ENCODE peak calls at places on chromosomes 4 and X, in six cellular contexts. C, Z, S, B, F and V are unnamed samples.

GRCh38 chr4:21195682-21196081 is 495.4 kb downstream of the PACRGL start:
- DNase-seq in C (no peak), Z (no peak), S (no peak), B (no peak), F (no peak), V (no peak)

GRCh38 chrX:130594453-130594916 is 192.7 kb downstream of the RBMX2 start:
- DNase-seq in C (peak), Z (no peak), S (no peak), B (no peak), F (no peak), V (no peak)

GRCh38 chr4:38275331-38275821 is 315.2 kb downstream of the PTTG2 start:
- DNase-seq in C (no peak), Z (no peak), S (no peak), B (no peak), F (no peak), V (no peak)

GRCh38 chr4:47752214-47752613 is 85.7 kb downstream of the CORIN start:
- DNase-seq in C (no peak), Z (no peak), S (no peak), B (no peak), F (no peak), V (no peak)

GRCh38 chrX:110954428-110954827 is 141.6 kb upstream of the PAK3 start:
- DNase-seq in C (peak), Z (no peak), S (no peak), B (no peak), F (no peak), V (no peak)

GRCh38 chrX:149539283-149540132 is 1.3 kb upstream of the EOLA1 start:
- DNase-seq in C (peak), Z (peak), S (peak), B (peak), F (peak), V (peak)

GRCh38 chr4:3440011-3440410 is 1.8 kb upstream of the HGFAC start:
- DNase-seq in C (no peak), Z (no peak), S (no peak), B (no peak), F (no peak), V (no peak)

GRCh38 chr4:153204247-153205027 is at the start of gene TRIM2:
- DNase-seq in C (peak), Z (no peak), S (no peak), B (peak), F (peak), V (peak)

GRCh38 chrX:101160001-101160400 is 59.6 kb upstream of the DRP2 start:
- DNase-seq in C (no peak), Z (no peak), S (no peak), B (no peak), F (no peak), V (no peak)

GRCh38 chr4:97309111-97309510 is 834.2 kb downstream of the STPG2 start:
- DNase-seq in C (no peak), Z (no peak), S (no peak), B (no peak), F (no peak), V (no peak)

GRCh38 chrX:129540725-129541184 is 696 bp downstream of the OCRL start:
- DNase-seq in C (peak), Z (no peak), S (no peak), B (no peak), F (no peak), V (peak)

GRCh38 chrX:138756234-138756633 is 44.7 kb upstream of the FGF13 start:
- DNase-seq in C (peak), Z (no peak), S (no peak), B (no peak), F (peak), V (no peak)

GRCh38 chrX:134658421-134658896 is at the start of gene PLAC1:
- DNase-seq in C (no peak), Z (no peak), S (no peak), B (no peak), F (no peak), V (no peak)

GRCh38 chrX:50680990-50681389 is 133.0 kb downstream of the SHROOM4 start:
- DNase-seq in C (no peak), Z (no peak), S (no peak), B (no peak), F (no peak), V (no peak)

GRCh38 chrX:41589634-41590270 is 99.0 kb upstream of the GPR34 start:
- DNase-seq in C (peak), Z (no peak), S (no peak), B (peak), F (no peak), V (no peak)

GRCh38 chr4:1771555-1772305 is 21.4 kb upstream of the FGFR3 start:
- DNase-seq in C (no peak), Z (no peak), S (no peak), B (no peak), F (no peak), V (no peak)

GRCh38 chr4:98341309-98341708 is 80.1 kb downstream of the RAP1GDS1 start:
- DNase-seq in C (peak), Z (peak), S (no peak), B (peak), F (no peak), V (peak)

GRCh38 chrX:31147175-31147574 is 75.3 kb upstream of the FTHL17 start:
- DNase-seq in C (no peak), Z (no peak), S (no peak), B (no peak), F (no peak), V (no peak)

GRCh38 chr4:138952405-138952804 is 63.2 kb upstream of the NOCT start:
- DNase-seq in C (no peak), Z (no peak), S (no peak), B (peak), F (no peak), V (no peak)

GRCh38 chrX:140733766-140734342 is 24.3 kb downstream of the LINC00632 start:
- DNase-seq in C (peak), Z (peak), S (peak), B (peak), F (no peak), V (peak)

GRCh38 chrX:97070346-97070745 is 186.6 kb downstream of the RPA4 start:
- DNase-seq in C (no peak), Z (no peak), S (no peak), B (peak), F (no peak), V (no peak)

GRCh38 chr4:2045518-2045951 is 13.6 kb upstream of the NAT8L start:
- DNase-seq in C (no peak), Z (no peak), S (no peak), B (no peak), F (no peak), V (no peak)

GRCh38 chr4:182746876-182747275 is 170.3 kb downstream of the DCTD start:
- DNase-seq in C (no peak), Z (no peak), S (no peak), B (no peak), F (no peak), V (no peak)

GRCh38 chrX:418927-419729 is 32.4 kb upstream of the PPP2R3B start:
- DNase-seq in C (no peak), Z (no peak), S (no peak), B (no peak), F (no peak), V (no peak)

GRCh38 chr4:186606593-186606992 is 51.2 kb upstream of the MTNR1A start:
- DNase-seq in C (peak), Z (no peak), S (no peak), B (peak), F (no peak), V (peak)

GRCh38 chrX:10496345-10496965 is 123.9 kb downstream of the MID1 start:
- DNase-seq in C (peak), Z (no peak), S (no peak), B (peak), F (no peak), V (no peak)

GRCh38 chr4:53003959-53004358 is 141.8 kb downstream of the RASL11B start:
- DNase-seq in C (no peak), Z (no peak), S (no peak), B (peak), F (no peak), V (no peak)

GRCh38 chrX:133668225-133668931 is 253.1 kb upstream of the GPC4 start:
- DNase-seq in C (no peak), Z (no peak), S (no peak), B (no peak), F (no peak), V (no peak)

GRCh38 chr4:147583876-147584275 is 33.3 kb upstream of the TMEM184C start:
- DNase-seq in C (no peak), Z (no peak), S (no peak), B (no peak), F (no peak), V (no peak)

GRCh38 chr4:148782284-148782683 is 340.1 kb upstream of the NR3C2 start:
- DNase-seq in C (no peak), Z (no peak), S (no peak), B (no peak), F (no peak), V (no peak)

GRCh38 chr4:8330821-8331566 is 61.4 kb downstream of the HTRA3 start:
- DNase-seq in C (peak), Z (no peak), S (no peak), B (no peak), F (peak), V (no peak)